ENCODE peak calls at places on chromosomes 11 and 22, in seven cellular contexts. B is mucosa of gallbladder; Y is BE2C; L is stimulated activated CD8-positive, alpha-beta memory T cell treated with anti-CD3 and anti-CD28 coated beads, Interleukin-4, amount 100 ng/mL, for 24 hours; G is neural crest cell; E is effector memory CD4-positive, alpha-beta T cell; W is RWPE1. J is an unnamed sample.
A peak's percentile ranks its signal among the peaks of the same experiment; 100 is the strongest.

GRCh38 chr22:42067706-42068350 is 2.8 kb downstream of the NAGA start:
- DNase-seq in B (no peak), W (no peak), E (no peak), G (no peak), Y (no peak), L (no peak), J (no peak)

GRCh38 chr11:86737752-86738151 is 62.6 kb upstream of the PRSS23 start:
- DNase-seq in G (no peak), E (no peak), W (no peak), B (no peak), Y (no peak), L (no peak), J (no peak)

GRCh38 chr22:20027966-20028854 is 7.3 kb downstream of the TANGO2 start:
- DNase-seq in B (no peak), Y (no peak), L (no peak), W (no peak), G (no peak), E (no peak), J (no peak)

GRCh38 chr11:66112640-66113098 is 42.6 kb downstream of the PACS1 start:
- DNase-seq in B (no peak), G (no peak), L (no peak), E (no peak), Y (no peak), W (peak; percentile 38), J (peak; percentile 16)

GRCh38 chr11:132047167-132047566 is 676.8 kb downstream of the NTM start:
- DNase-seq in Y (no peak), G (no peak), W (no peak), L (no peak), B (no peak), E (no peak), J (no peak)

GRCh38 chr11:10455637-10456487 is 798 bp downstream of the AMPD3 start:
- DNase-seq in W (peak; percentile 80), G (no peak), E (peak; percentile 74), Y (peak; percentile 62), L (peak; percentile 60), B (peak; percentile 67), J (no peak)

GRCh38 chr22:27719535-27720227 is 81.9 kb downstream of the MN1 start:
- DNase-seq in W (peak; percentile 85), B (peak; percentile 70), L (no peak), E (no peak), Y (no peak), G (no peak), J (no peak)

GRCh38 chr11:110907629-110908028 is 195.4 kb upstream of the ARHGAP20 start:
- DNase-seq in E (no peak), W (peak; percentile 63), B (peak; percentile 75), Y (no peak), G (no peak), L (no peak), J (no peak)

GRCh38 chr11:2434506-2435255 is 9.6 kb downstream of the TRPM5 start:
- DNase-seq in W (no peak), Y (no peak), B (no peak), L (no peak), G (no peak), E (no peak), J (no peak)

GRCh38 chr11:1368966-1369365 is 20.8 kb upstream of the BRSK2 start:
- DNase-seq in G (no peak), B (no peak), L (no peak), Y (no peak), E (no peak), W (no peak), J (no peak)

GRCh38 chr11:72773696-72774095 is 20.2 kb downstream of the STARD10 start:
- DNase-seq in L (no peak), W (no peak), Y (no peak), B (no peak), G (no peak), E (no peak), J (no peak)

GRCh38 chr22:19178065-19178658 is 374 bp downstream of the SLC25A1 start:
- DNase-seq in B (peak; percentile 27), W (peak; percentile 19), G (peak; percentile 36), L (peak; percentile 34), Y (peak; percentile 60), E (peak; percentile 49), J (peak; percentile 63)

GRCh38 chr11:60835472-60835871 is 6.4 kb upstream of the CCDC86 start:
- DNase-seq in B (no peak), Y (no peak), E (no peak), W (no peak), L (no peak), G (no peak), J (no peak)

GRCh38 chr11:108870373-108871020 is 205.6 kb downstream of the DDX10 start:
- DNase-seq in L (no peak), W (no peak), Y (no peak), E (no peak), G (no peak), B (no peak), J (no peak)

GRCh38 chr22:46368422-46368821 is 32.9 kb downstream of the TRMU start:
- DNase-seq in E (no peak), W (no peak), G (no peak), Y (no peak), B (no peak), L (no peak), J (no peak)

GRCh38 chr22:35498026-35498425 is 42.6 kb upstream of the RASD2 start:
- DNase-seq in L (no peak), G (no peak), E (no peak), W (no peak), Y (peak; percentile 69), B (no peak), J (no peak)

GRCh38 chr11:94844031-94844430 is 75.9 kb downstream of the AMOTL1 start:
- DNase-seq in W (no peak), L (no peak), E (no peak), G (no peak), Y (no peak), B (no peak), J (no peak)

GRCh38 chr11:34548278-34548677 is 34.7 kb upstream of the ELF5 start:
- DNase-seq in Y (no peak), G (no peak), L (no peak), B (no peak), W (no peak), E (no peak), J (no peak)

GRCh38 chr11:128904872-128905344 is 13.8 kb downstream of the KCNJ5 start:
- DNase-seq in W (peak; percentile 39), E (no peak), B (no peak), L (no peak), G (no peak), Y (peak; percentile 51), J (peak; percentile 58)

GRCh38 chr11:18958221-18958910 is 19.2 kb upstream of the MRGPRX1 start:
- DNase-seq in G (no peak), B (no peak), L (no peak), E (no peak), Y (no peak), W (peak; percentile 34), J (no peak)

GRCh38 chr11:45664376-45665205 is 831 bp downstream of the CHST1 start:
- DNase-seq in W (no peak), Y (no peak), B (no peak), E (no peak), L (no peak), G (no peak), J (no peak)

GRCh38 chr11:48154162-48154561 is 62.4 kb upstream of the OR4B1 start:
- DNase-seq in Y (no peak), W (peak; percentile 19), G (no peak), B (no peak), E (no peak), L (no peak), J (no peak)

GRCh38 chr22:21621891-21622623 is 7.8 kb downstream of the YDJC start:
- DNase-seq in L (no peak), Y (no peak), B (no peak), E (no peak), W (no peak), G (no peak), J (no peak)

GRCh38 chr11:87454246-87454645 is 416.5 kb downstream of the TMEM135 start:
- DNase-seq in B (no peak), L (no peak), Y (peak; percentile 18), G (no peak), W (no peak), E (no peak), J (peak; percentile 29)

GRCh38 chr11:76694664-76695063 is 24.1 kb upstream of the LRRC32 start:
- DNase-seq in E (no peak), W (no peak), Y (no peak), G (no peak), B (no peak), L (no peak), J (no peak)

GRCh38 chr22:21012446-21013407 is 2.2 kb upstream of the P2RX6 start:
- DNase-seq in B (no peak), G (no peak), E (no peak), L (no peak), W (no peak), Y (peak; percentile 4), J (no peak)

GRCh38 chr11:3939211-3939610 is 83.7 kb downstream of the STIM1 start:
- DNase-seq in Y (no peak), L (no peak), G (no peak), E (no peak), W (no peak), B (no peak), J (no peak)

GRCh38 chr11:105720096-105720495 is 110.2 kb downstream of the GRIA4 start:
- DNase-seq in E (no peak), B (no peak), W (no peak), G (no peak), Y (no peak), L (no peak), J (no peak)

J was measured in body of pancreas.